ENCODE peak calls at places on chromosomes 6 and 20, in five cellular contexts. One of them, this sample, is unnamed.

GRCh38 chr6:142413111-142413510 is 111.3 kb downstream of the ADGRG6 start:
- DNase-seq in caudate nucleus: no peak
- DNase-seq in CD8-positive, alpha-beta memory T cell: no peak
- DNase-seq in pancreas: no peak
- DNase-seq in tibial nerve: no peak
- DNase-seq in this sample: no peak

GRCh38 chr6:132354517-132355167 is 46.6 kb downstream of the MOXD1 start:
- DNase-seq in caudate nucleus: no peak
- DNase-seq in CD8-positive, alpha-beta memory T cell: peak
- DNase-seq in pancreas: peak
- DNase-seq in tibial nerve: no peak
- DNase-seq in this sample: peak

GRCh38 chr6:155795173-155795796 is 339.6 kb upstream of the NOX3 start:
- DNase-seq in caudate nucleus: no peak
- DNase-seq in CD8-positive, alpha-beta memory T cell: no peak
- DNase-seq in pancreas: no peak
- DNase-seq in tibial nerve: no peak
- DNase-seq in this sample: no peak

GRCh38 chr6:150895898-150896632 is 30.6 kb downstream of the MTHFD1L start:
- DNase-seq in caudate nucleus: no peak
- DNase-seq in CD8-positive, alpha-beta memory T cell: no peak
- DNase-seq in pancreas: no peak
- DNase-seq in tibial nerve: no peak
- DNase-seq in this sample: no peak

GRCh38 chr6:22043284-22043962 is 253.4 kb downstream of the PRL start:
- DNase-seq in caudate nucleus: no peak
- DNase-seq in CD8-positive, alpha-beta memory T cell: no peak
- DNase-seq in pancreas: no peak
- DNase-seq in tibial nerve: peak
- DNase-seq in this sample: no peak

GRCh38 chr6:15017251-15017650 is 228.6 kb upstream of the JARID2 start:
- DNase-seq in caudate nucleus: no peak
- DNase-seq in CD8-positive, alpha-beta memory T cell: no peak
- DNase-seq in pancreas: no peak
- DNase-seq in tibial nerve: no peak
- DNase-seq in this sample: no peak

GRCh38 chr6:161973064-161973463 is 699.2 kb upstream of the AGPAT4 start:
- DNase-seq in caudate nucleus: no peak
- DNase-seq in CD8-positive, alpha-beta memory T cell: no peak
- DNase-seq in pancreas: no peak
- DNase-seq in tibial nerve: no peak
- DNase-seq in this sample: no peak

GRCh38 chr20:32650545-32650944 is 23.2 kb downstream of the C20orf203 start:
- DNase-seq in caudate nucleus: no peak
- DNase-seq in CD8-positive, alpha-beta memory T cell: no peak
- DNase-seq in pancreas: peak
- DNase-seq in tibial nerve: no peak
- DNase-seq in this sample: no peak

GRCh38 chr6:150600003-150600301 is 267 bp downstream of the PLEKHG1 start:
- DNase-seq in caudate nucleus: no peak
- DNase-seq in CD8-positive, alpha-beta memory T cell: no peak
- DNase-seq in pancreas: no peak
- DNase-seq in tibial nerve: no peak
- DNase-seq in this sample: no peak

DNA sequence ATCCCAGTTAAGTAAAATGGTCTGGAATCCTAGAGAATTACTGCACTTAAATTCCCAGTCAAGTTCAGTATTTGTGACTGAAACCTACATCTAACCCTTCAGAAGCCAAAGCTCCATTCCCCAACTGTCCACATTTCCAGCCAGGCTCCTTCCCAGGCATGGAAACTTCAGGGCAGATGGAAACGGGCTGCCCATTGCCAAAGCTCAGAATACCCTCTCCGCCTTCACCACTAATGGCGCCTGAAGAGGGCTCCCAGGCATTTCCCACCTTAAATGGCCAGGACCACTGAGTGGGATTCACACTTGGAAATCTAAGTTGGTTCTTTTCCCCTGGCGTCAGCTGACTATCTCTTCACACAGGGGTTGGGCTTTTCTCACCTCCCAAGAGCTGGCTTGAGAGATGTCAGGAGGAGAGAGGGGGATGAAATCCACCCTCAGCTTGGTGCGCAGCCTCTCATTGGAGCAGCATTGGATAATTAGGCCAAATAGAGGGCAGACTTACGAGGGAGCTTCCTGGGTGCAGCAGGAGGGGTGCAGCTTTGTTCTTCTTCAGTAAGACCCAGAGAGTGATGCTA is 82.9 kb downstream of the ANKRD60 start:
- DNase-seq in caudate nucleus: no peak
- DNase-seq in CD8-positive, alpha-beta memory T cell: no peak
- DNase-seq in pancreas: no peak
- DNase-seq in tibial nerve: no peak
- DNase-seq in this sample: no peak
- H3K27ac ChIP-seq in caudate nucleus: no peak
- H3K27ac ChIP-seq in CD8-positive, alpha-beta memory T cell: no peak
- H3K27ac ChIP-seq in pancreas: no peak
- H3K27ac ChIP-seq in tibial nerve: peak
- H3K27ac ChIP-seq in this sample: no peak

GRCh38 chr20:41232971-41233926 is 84.3 kb downstream of the ZHX3 start:
- DNase-seq in caudate nucleus: no peak
- DNase-seq in CD8-positive, alpha-beta memory T cell: no peak
- DNase-seq in pancreas: no peak
- DNase-seq in tibial nerve: no peak
- DNase-seq in this sample: no peak

GRCh38 chr20:41229259-41229658 is 88.3 kb downstream of the ZHX3 start:
- DNase-seq in caudate nucleus: no peak
- DNase-seq in CD8-positive, alpha-beta memory T cell: no peak
- DNase-seq in pancreas: no peak
- DNase-seq in tibial nerve: no peak
- DNase-seq in this sample: no peak

GRCh38 chr20:41230136-41230535 is 87.4 kb downstream of the ZHX3 start:
- DNase-seq in caudate nucleus: no peak
- DNase-seq in CD8-positive, alpha-beta memory T cell: no peak
- DNase-seq in pancreas: no peak
- DNase-seq in tibial nerve: no peak
- DNase-seq in this sample: no peak

GRCh38 chr20:41231850-41232249 is 85.7 kb downstream of the ZHX3 start:
- DNase-seq in caudate nucleus: no peak
- DNase-seq in CD8-positive, alpha-beta memory T cell: no peak
- DNase-seq in pancreas: no peak
- DNase-seq in tibial nerve: no peak
- DNase-seq in this sample: no peak

GRCh38 chr20:41231136-41231535 is 86.4 kb downstream of the ZHX3 start:
- DNase-seq in caudate nucleus: no peak
- DNase-seq in CD8-positive, alpha-beta memory T cell: no peak
- DNase-seq in pancreas: no peak
- DNase-seq in tibial nerve: no peak
- DNase-seq in this sample: no peak
- H3K27ac ChIP-seq in caudate nucleus: peak
- H3K27ac ChIP-seq in CD8-positive, alpha-beta memory T cell: no peak
- H3K27ac ChIP-seq in pancreas: no peak
- H3K27ac ChIP-seq in tibial nerve: peak
- H3K27ac ChIP-seq in this sample: no peak

DNA sequence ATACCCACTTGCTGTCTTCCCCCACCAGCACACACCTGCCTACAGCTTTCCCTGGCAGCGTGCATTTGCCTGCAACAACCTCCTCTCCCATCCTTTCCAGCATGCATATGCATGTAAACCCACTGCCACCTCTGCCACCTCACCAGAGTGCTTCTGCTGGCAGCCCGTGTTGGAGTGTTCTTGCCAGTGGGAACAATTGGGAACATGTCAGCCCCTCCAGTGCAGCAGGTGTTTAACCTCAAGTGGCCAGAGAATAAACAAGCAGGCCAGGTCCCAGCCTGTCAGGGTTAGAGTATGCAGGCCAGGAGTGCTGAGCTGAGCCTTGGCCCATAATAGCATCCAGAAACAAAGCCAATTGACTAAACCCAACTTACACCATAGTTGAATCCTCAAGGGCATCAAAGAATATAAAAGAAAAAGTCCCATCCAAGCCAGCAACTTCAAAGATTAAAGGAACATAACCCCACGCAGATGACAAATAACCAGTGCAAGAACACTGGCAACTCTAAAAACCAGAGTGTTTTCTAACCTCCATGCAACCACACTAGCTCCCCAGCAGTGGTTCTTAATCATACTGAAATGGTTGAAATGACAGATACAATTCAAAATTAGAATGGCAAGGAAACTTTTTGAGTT is 1212.1 kb upstream of the CITED2 start:
- DNase-seq in caudate nucleus: no peak
- DNase-seq in CD8-positive, alpha-beta memory T cell: no peak
- DNase-seq in pancreas: no peak
- DNase-seq in tibial nerve: no peak
- DNase-seq in this sample: no peak
- H3K27ac ChIP-seq in caudate nucleus: no peak
- H3K27ac ChIP-seq in CD8-positive, alpha-beta memory T cell: no peak
- H3K27ac ChIP-seq in pancreas: no peak
- H3K27ac ChIP-seq in tibial nerve: no peak
- H3K27ac ChIP-seq in this sample: no peak

GRCh38 chr20:49985157-49985556 is 2.4 kb downstream of the SNAI1 start:
- DNase-seq in caudate nucleus: no peak
- DNase-seq in CD8-positive, alpha-beta memory T cell: no peak
- DNase-seq in pancreas: no peak
- DNase-seq in tibial nerve: no peak
- DNase-seq in this sample: no peak
- H3K27ac ChIP-seq in caudate nucleus: no peak
- H3K27ac ChIP-seq in CD8-positive, alpha-beta memory T cell: no peak
- H3K27ac ChIP-seq in pancreas: no peak
- H3K27ac ChIP-seq in tibial nerve: peak
- H3K27ac ChIP-seq in this sample: no peak

DNA sequence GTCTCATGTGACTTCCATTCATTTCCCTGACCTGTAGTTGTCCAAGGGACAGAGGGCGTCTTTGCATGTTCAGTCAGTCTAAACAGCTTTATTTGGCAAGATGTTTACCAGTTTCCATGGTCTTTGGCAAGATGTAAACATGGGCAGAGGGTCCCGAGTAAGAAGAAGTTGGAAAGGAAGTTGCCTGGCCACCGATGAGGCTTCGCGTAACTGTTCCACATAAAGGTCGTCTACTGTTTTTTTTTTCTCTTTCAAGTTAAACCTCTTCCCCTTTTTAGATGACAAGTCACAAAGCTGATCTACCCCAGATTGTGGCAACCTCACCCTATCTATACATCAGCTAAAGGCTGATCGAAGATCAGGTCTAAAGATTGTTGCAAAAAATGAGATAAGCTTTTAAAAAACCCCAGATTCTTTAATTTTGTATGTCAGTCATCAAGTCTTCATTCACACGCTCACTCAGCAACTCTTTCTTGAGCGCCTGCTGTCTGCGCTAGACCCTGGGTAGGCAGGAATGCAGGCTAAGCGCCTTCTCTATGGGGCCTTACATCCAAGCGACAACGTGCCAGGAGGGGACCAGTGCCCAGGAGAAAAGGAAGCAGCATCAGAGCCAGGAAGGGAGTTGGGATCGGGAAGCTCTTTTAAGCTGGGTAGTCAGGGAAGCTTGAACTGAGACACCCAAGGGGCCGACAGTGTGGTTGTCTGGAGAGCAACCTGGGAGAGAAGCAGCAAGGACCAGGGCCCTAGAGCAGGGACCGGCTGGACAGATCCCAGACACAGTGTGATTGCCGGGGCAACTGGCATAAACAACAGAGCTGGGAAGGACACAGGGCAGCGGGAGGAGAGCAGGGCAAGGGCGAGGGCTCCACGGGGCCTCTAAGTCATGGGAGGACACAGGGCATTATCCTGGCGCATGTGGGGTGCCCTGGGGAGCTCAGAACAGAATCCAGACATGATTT is 31.5 kb upstream of the CCR6 start:
- DNase-seq in caudate nucleus: no peak
- DNase-seq in CD8-positive, alpha-beta memory T cell: no peak
- DNase-seq in pancreas: no peak
- DNase-seq in tibial nerve: no peak
- DNase-seq in this sample: peak
- H3K27ac ChIP-seq in caudate nucleus: no peak
- H3K27ac ChIP-seq in CD8-positive, alpha-beta memory T cell: no peak
- H3K27ac ChIP-seq in pancreas: no peak
- H3K27ac ChIP-seq in tibial nerve: no peak
- H3K27ac ChIP-seq in this sample: peak

DNA sequence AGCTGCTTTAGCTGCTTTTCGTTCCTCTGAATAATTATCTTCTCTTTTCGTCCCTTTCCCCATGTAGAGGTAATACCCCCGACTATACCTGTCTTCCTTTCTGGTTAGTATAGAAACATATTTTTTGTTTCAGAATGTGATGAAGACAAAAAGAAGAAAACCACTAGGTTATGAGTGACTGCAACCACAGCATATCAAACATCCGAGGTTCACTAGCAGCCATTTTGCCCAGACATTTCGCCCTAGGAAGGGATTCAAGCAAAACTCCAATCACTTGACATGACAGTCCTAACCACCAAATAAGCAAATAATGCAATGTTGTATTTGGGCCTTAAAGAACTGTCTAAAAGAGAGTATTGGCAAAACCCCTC is 9.4 kb downstream of the SNX5 start:
- DNase-seq in caudate nucleus: no peak
- DNase-seq in CD8-positive, alpha-beta memory T cell: no peak
- DNase-seq in pancreas: no peak
- DNase-seq in tibial nerve: no peak
- DNase-seq in this sample: no peak
- H3K27ac ChIP-seq in caudate nucleus: no peak
- H3K27ac ChIP-seq in CD8-positive, alpha-beta memory T cell: peak
- H3K27ac ChIP-seq in pancreas: peak
- H3K27ac ChIP-seq in tibial nerve: peak
- H3K27ac ChIP-seq in this sample: peak

DNA sequence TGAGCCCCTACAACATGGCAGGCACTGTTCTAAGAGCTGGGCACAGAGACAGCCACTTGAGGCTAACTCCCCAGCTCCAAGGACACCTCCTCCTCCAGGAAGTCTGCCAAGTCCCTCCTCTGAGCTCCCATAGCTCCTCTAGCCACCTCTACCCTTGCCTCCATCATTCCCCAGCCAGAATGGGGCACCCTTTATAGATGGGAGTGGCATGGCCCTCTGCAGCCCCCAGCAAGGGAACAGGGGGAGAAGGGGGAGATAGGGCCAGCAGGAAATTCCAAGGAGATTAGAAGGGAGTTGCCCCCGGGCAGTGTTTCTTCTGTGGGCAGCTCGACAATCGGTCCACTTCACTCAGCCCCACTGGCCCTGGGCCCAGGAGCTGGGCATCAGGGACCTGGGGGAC is 19.7 kb upstream of the TLDC2 start:
- DNase-seq in caudate nucleus: no peak
- DNase-seq in CD8-positive, alpha-beta memory T cell: no peak
- DNase-seq in pancreas: no peak
- DNase-seq in tibial nerve: no peak
- DNase-seq in this sample: no peak
- H3K27ac ChIP-seq in caudate nucleus: peak
- H3K27ac ChIP-seq in CD8-positive, alpha-beta memory T cell: no peak
- H3K27ac ChIP-seq in pancreas: no peak
- H3K27ac ChIP-seq in tibial nerve: peak
- H3K27ac ChIP-seq in this sample: no peak

GRCh38 chr6:53691667-53692133 is 26.1 kb upstream of the KLHL31 start:
- DNase-seq in caudate nucleus: no peak
- DNase-seq in CD8-positive, alpha-beta memory T cell: no peak
- DNase-seq in pancreas: no peak
- DNase-seq in tibial nerve: no peak
- DNase-seq in this sample: no peak
- H3K27ac ChIP-seq in caudate nucleus: no peak
- H3K27ac ChIP-seq in CD8-positive, alpha-beta memory T cell: no peak
- H3K27ac ChIP-seq in pancreas: no peak
- H3K27ac ChIP-seq in tibial nerve: no peak
- H3K27ac ChIP-seq in this sample: no peak

GRCh38 chr6:13113376-13113775 is 215.0 kb downstream of the TBC1D7 start:
- DNase-seq in caudate nucleus: no peak
- DNase-seq in CD8-positive, alpha-beta memory T cell: no peak
- DNase-seq in pancreas: no peak
- DNase-seq in tibial nerve: no peak
- DNase-seq in this sample: no peak
- H3K27ac ChIP-seq in caudate nucleus: no peak
- H3K27ac ChIP-seq in CD8-positive, alpha-beta memory T cell: no peak
- H3K27ac ChIP-seq in pancreas: no peak
- H3K27ac ChIP-seq in tibial nerve: no peak
- H3K27ac ChIP-seq in this sample: no peak

This sample was measured in CD4-positive, alpha-beta memory T cell.